ENCODE peak calls at places on chromosomes 7 and 10, in ten cellular contexts. D, G, Z, R, N, F, Y, X, M and K are unnamed samples.

GRCh38 chr10:36450385-36450784 is 675.0 kb upstream of the ANKRD30A start:
- DNase-seq in Y (peak; percentile 65), R (no peak), N (no peak), X (no peak), M (no peak), D (no peak), F (no peak), Z (peak; percentile 87), G (no peak), K (no peak)

GRCh38 chr10:114517681-114518250 is 113.5 kb upstream of the AFAP1L2 start:
- DNase-seq in G (no peak), R (no peak), D (no peak), X (no peak), M (no peak), F (no peak), Z (no peak), N (no peak), Y (no peak), K (no peak)

GRCh38 chr10:94308866-94309265 is 53.9 kb downstream of the NOC3L start:
- DNase-seq in D (no peak), F (no peak), Y (no peak), M (no peak), X (no peak), Z (peak; percentile 61), G (no peak), R (no peak), N (no peak), K (no peak)

GRCh38 chr10:71531485-71532446 is 135.0 kb downstream of the CDH23 start:
- DNase-seq in G (no peak), D (no peak), R (no peak), X (no peak), N (no peak), Y (no peak), M (no peak), Z (no peak), F (no peak), K (no peak)

GRCh38 chr7:56091591-56091990 is 1.2 kb downstream of the PHKG1 start:
- DNase-seq in N (no peak), Y (peak; percentile 90), F (no peak), M (no peak), G (no peak), R (no peak), Z (peak; percentile 7), X (peak; percentile 55), D (no peak), K (peak; percentile 86)

GRCh38 chr10:201328-201771 is 66.1 kb downstream of the ZMYND11 start:
- DNase-seq in R (no peak), N (no peak), M (no peak), D (no peak), G (no peak), F (no peak), Y (no peak), Z (peak; percentile 76), X (peak; percentile 67), K (no peak)

GRCh38 chr10:60604356-60604755 is 173.9 kb upstream of the CDK1 start:
- DNase-seq in N (no peak), R (no peak), F (no peak), M (no peak), Y (no peak), G (no peak), X (peak; percentile 29), Z (peak; percentile 23), D (no peak), K (no peak)

GRCh38 chr7:240887-241421 is 48.6 kb downstream of the FAM20C start:
- DNase-seq in G (peak; percentile 96), F (no peak), Y (no peak), N (no peak), R (no peak), Z (peak; percentile 36), X (no peak), M (no peak), D (no peak), K (no peak)

GRCh38 chr10:27426948-27427467 is 77.1 kb upstream of the RAB18 start:
- DNase-seq in R (no peak), F (no peak), Y (no peak), Z (no peak), M (no peak), G (no peak), D (no peak), N (no peak), X (no peak), K (no peak)

GRCh38 chr7:82624337-82624736 is 180.8 kb upstream of the CACNA2D1 start:
- DNase-seq in D (no peak), Y (no peak), F (no peak), G (no peak), Z (peak; percentile 99), N (no peak), R (no peak), X (no peak), M (no peak), K (no peak)

GRCh38 chr10:11178606-11179221 is 161.0 kb downstream of the CELF2 start:
- DNase-seq in Z (peak; percentile 90), R (no peak), X (peak; percentile 15), N (peak; percentile 47), M (peak; percentile 66), G (no peak), D (no peak), F (no peak), Y (no peak), K (no peak)

GRCh38 chr10:11176746-11177145 is 159.1 kb downstream of the CELF2 start:
- DNase-seq in R (no peak), Z (no peak), G (no peak), D (no peak), Y (no peak), M (no peak), N (no peak), F (no peak), X (no peak), K (no peak)

GRCh38 chr10:11175823-11176243 is 158.2 kb downstream of the CELF2 start:
- DNase-seq in N (no peak), G (no peak), M (no peak), R (no peak), X (no peak), Y (no peak), D (no peak), F (no peak), Z (no peak), K (no peak)

GRCh38 chr10:11179231-11180105 is 161.8 kb downstream of the CELF2 start:
- DNase-seq in M (no peak), Z (no peak), Y (no peak), R (no peak), X (no peak), F (no peak), G (no peak), N (no peak), D (no peak), K (no peak)

GRCh38 chr10:11177926-11178453 is 160.3 kb downstream of the CELF2 start:
- DNase-seq in X (no peak), M (no peak), D (no peak), F (no peak), N (no peak), G (no peak), R (no peak), Y (no peak), Z (peak; percentile 7), K (no peak)
- TF ChIP-seq CTCF in X (no peak), M (no peak), D (no peak), F (no peak), N (no peak), G (no peak), R (no peak), Y (no peak), Z (no peak), K (no peak)

GRCh38 chr7:111094387-111094786 is 3.5 kb downstream of the LRRN3 start:
- DNase-seq in Z (no peak), R (no peak), F (no peak), D (no peak), X (no peak), M (no peak), N (no peak), Y (no peak), G (no peak), K (no peak)
- H3K4me1 ChIP-seq in Z (peaks cover 2% of the 10 kb centered on the region), R (no peaks in the 10 kb centered on the region), F (no peaks in the 10 kb centered on the region), D (no peaks in the 10 kb centered on the region), X (peaks cover 13% of the 10 kb centered on the region), M (peaks cover 43% of the 10 kb centered on the region), N (peaks cover 20% of the 10 kb centered on the region), Y (no peaks in the 10 kb centered on the region), G (no peaks in the 10 kb centered on the region), K (peaks cover 21% of the 10 kb centered on the region)

GRCh38 chr10:109427421-109427820 is 495.9 kb downstream of the XPNPEP1 start:
- DNase-seq in X (no peak), R (no peak), D (no peak), N (no peak), F (no peak), Z (peak; percentile 34), Y (no peak), G (no peak), M (no peak), K (no peak)

GRCh38 chr10:109426987-109427386 is 496.3 kb downstream of the XPNPEP1 start:
- DNase-seq in X (no peak), Y (no peak), F (no peak), R (no peak), D (no peak), G (no peak), N (no peak), M (no peak), Z (no peak), K (no peak)

GRCh38 chr10:109430844-109431243 is 492.5 kb downstream of the XPNPEP1 start:
- DNase-seq in Z (peak; percentile 6), M (no peak), Y (no peak), X (no peak), R (no peak), N (no peak), G (no peak), F (no peak), D (no peak), K (no peak)

GRCh38 chr10:109429956-109430760 is 493.2 kb downstream of the XPNPEP1 start:
- DNase-seq in N (no peak), F (no peak), D (no peak), R (no peak), M (no peak), Z (peak; percentile 92), G (no peak), Y (no peak), X (peak; percentile 49), K (no peak)

GRCh38 chr10:109428775-109429480 is 494.4 kb downstream of the XPNPEP1 start:
- DNase-seq in Y (no peak), F (no peak), X (no peak), D (no peak), R (no peak), M (no peak), G (no peak), N (no peak), Z (peak; percentile 20), K (no peak)
- H3K4me3 ChIP-seq in Y (no peak overlapping the region), F (no peak overlapping the region), X (no peak overlapping the region), D (no peak overlapping the region), R (no peak overlapping the region), M (no peak overlapping the region), G (no peak overlapping the region), N (no peak overlapping the region), Z (no peak overlapping the region), K (no peak overlapping the region)

DNA sequence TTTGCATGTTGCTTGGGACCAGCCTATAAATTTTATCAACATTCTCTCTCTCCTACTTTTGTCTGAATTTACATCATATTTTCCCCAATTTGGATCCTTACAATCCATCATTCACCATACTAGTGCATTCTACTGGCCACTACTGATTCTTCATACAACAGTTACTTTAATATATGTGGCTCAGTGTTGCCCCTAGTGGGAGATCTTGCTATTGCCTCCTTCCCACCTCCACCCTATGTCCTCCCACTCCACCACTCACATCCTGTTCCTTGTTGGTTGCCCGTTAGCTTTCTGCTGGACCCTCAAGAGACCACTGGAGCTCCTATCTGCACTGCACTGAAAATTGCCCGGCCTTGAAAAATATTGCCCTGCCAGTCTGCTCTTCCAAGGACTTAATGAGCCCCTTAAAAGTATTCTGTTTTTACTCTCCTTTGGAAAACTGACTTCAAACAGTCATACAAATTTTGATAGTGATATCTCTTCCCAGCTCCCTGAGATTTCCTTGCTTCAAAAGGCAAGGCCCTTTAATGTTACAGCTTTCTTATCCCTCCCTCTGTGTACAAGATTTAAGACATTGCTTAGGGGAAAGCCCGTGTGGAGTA is 243.2 kb upstream of the TMEM229A start:
- DNase-seq in G (no peak), R (no peak), D (peak; percentile 45), N (no peak), F (no peak), Y (no peak), M (no peak), X (peak; percentile 9), Z (no peak), K (no peak)
- TF ChIP-seq CTCF in G (peak; percentile 62), R (peak; percentile 9), D (peak; percentile 77), N (peak; percentile 18), F (peak; percentile 8), Y (no peak), M (no peak), X (no peak), Z (peak; percentile 48), K (no peak)